ENCODE peak calls at places on chromosomes 11 and 22, in eight cellular contexts. W is progenitor cell of endocrine pancreas; Y is kidney epithelial cell; D is GM06990; Q is A673; I is IMR-90; V is CD4-positive, alpha-beta T cell; C is BE2C. M is an unnamed sample.

GRCh38 chr11:63931045-63931444 is 7.8 kb upstream of the NAA40 start:
- DNase-seq in C (no peak), W (no peak), I (no peak), Y (no peak), V (no peak), D (no peak), Q (no peak), M (no peak)

GRCh38 chr11:80317612-80318011 is 876.8 kb upstream of the TENM4 start:
- DNase-seq in C (no peak), V (no peak), Y (no peak), Q (no peak), W (no peak), D (no peak), I (no peak), M (no peak)

GRCh38 chr11:6362185-6362867 is 27.9 kb upstream of the SMPD1 start:
- DNase-seq in C (no peak), Y (no peak), Q (no peak), D (no peak), V (no peak), W (no peak), I (no peak), M (no peak)

GRCh38 chr11:75539459-75540022 is 13.8 kb upstream of the GDPD5 start:
- DNase-seq in I (no peak), Q (no peak), V (no peak), Y (no peak), W (no peak), C (no peak), D (no peak), M (no peak)

GRCh38 chr11:416757-417621 is 2.2 kb upstream of the SIGIRR start:
- DNase-seq in D (no peak), V (no peak), Q (no peak), I (no peak), Y (no peak), C (no peak), W (peak; percentile 68), M (no peak)

GRCh38 chr11:43972366-43972765 is 29.9 kb downstream of the C11orf96 start:
- DNase-seq in I (no peak), Q (no peak), D (no peak), C (no peak), V (no peak), W (no peak), Y (no peak), M (no peak)

GRCh38 chr22:39283312-39284141 is 35.9 kb downstream of the RPL3 start:
- DNase-seq in C (no peak), V (no peak), W (no peak), D (no peak), Y (no peak), Q (no peak), I (peak; percentile 26), M (no peak)

GRCh38 chr22:43378011-43378704 is 33.7 kb upstream of the MPPED1 start:
- DNase-seq in I (peak; percentile 3), Q (no peak), V (no peak), D (peak; percentile 43), C (no peak), W (no peak), Y (no peak), M (no peak)

GRCh38 chr22:40758390-40758789 is 60.8 kb downstream of the SLC25A17 start:
- DNase-seq in Q (no peak), C (no peak), V (no peak), D (no peak), W (no peak), Y (no peak), I (no peak), M (no peak)

GRCh38 chr11:68939583-68940555 is 36.2 kb downstream of the IGHMBP2 start:
- DNase-seq in W (no peak), D (no peak), I (no peak), Q (peak; percentile 25), Y (no peak), V (no peak), C (no peak), M (no peak)

GRCh38 chr11:132245558-132246385 is 875.4 kb downstream of the NTM start:
- DNase-seq in Q (no peak), D (no peak), Y (no peak), W (no peak), V (no peak), I (no peak), C (no peak), M (no peak)

GRCh38 chr11:337711-338110 is 17.1 kb upstream of the IFITM3 start:
- DNase-seq in V (no peak), Q (no peak), D (no peak), C (no peak), Y (no peak), W (no peak), I (no peak), M (no peak)

GRCh38 chr22:27383896-27384295 is 417.7 kb downstream of the MN1 start:
- DNase-seq in I (no peak), C (no peak), Y (no peak), D (no peak), W (no peak), V (no peak), Q (no peak), M (no peak)

GRCh38 chr11:843818-844692 is 1.4 kb downstream of the TSPAN4 start:
- DNase-seq in V (no peak), D (no peak), Y (no peak), Q (peak; percentile 68), I (peak; percentile 90), C (no peak), W (peak; percentile 37), M (no peak)

GRCh38 chr22:39244496-39245129 is at the start of gene PDGFB:
- DNase-seq in I (no peak), V (no peak), Y (no peak), Q (peak; percentile 27), W (no peak), C (no peak), D (no peak), M (no peak)

GRCh38 chr11:123702137-123702536 is 39.3 kb downstream of the ZNF202 start:
- DNase-seq in Y (no peak), V (no peak), W (no peak), C (peak; percentile 89), D (peak; percentile 25), I (no peak), Q (peak; percentile 75), M (no peak)

GRCh38 chr11:117072517-117073218 is 25.6 kb downstream of the SIK3 start:
- DNase-seq in Q (peak; percentile 86), W (no peak), I (peak; percentile 96), Y (peak; percentile 89), D (no peak), C (no peak), V (no peak), M (peak; percentile 91)

GRCh38 chr11:100151944-100152343 is 535.1 kb upstream of the ARHGAP42 start:
- DNase-seq in W (no peak), I (no peak), V (no peak), D (no peak), Y (peak; percentile 31), Q (peak; percentile 79), C (no peak), M (no peak)

GRCh38 chr22:34622602-34623001 is 443.4 kb upstream of the ISX start:
- DNase-seq in Y (no peak), C (no peak), I (no peak), D (no peak), W (no peak), Q (no peak), V (no peak), M (no peak)

GRCh38 chr22:43511276-43511910 is 99.6 kb downstream of the MPPED1 start:
- DNase-seq in C (no peak), V (no peak), I (no peak), Q (no peak), W (no peak), Y (no peak), D (no peak), M (no peak)

GRCh38 chr11:111177037-111177988 is 68.2 kb upstream of the POU2AF2 start:
- DNase-seq in Q (no peak), V (no peak), I (no peak), D (peak; percentile 40), C (no peak), W (no peak), Y (no peak), M (no peak)

DNA sequence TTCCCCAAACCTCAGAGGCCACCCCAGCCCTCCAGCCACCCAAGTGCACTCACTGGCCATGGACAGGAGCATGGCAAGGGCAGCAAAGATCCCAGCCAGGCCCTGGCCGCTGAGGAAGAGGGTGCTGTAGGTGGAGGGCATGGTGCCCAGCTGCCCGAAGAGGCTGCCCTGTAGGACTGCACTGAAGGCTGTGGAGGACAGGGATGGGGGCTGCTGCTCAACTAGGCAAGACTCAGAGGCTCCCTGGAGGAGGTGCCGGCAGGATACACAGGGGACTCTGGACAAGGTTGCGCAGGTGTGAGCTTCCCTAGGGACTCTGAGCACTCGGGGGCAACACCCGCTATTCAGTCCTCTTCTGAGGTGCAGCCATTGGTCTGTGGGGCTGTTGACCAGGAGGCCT is 3.1 kb downstream of the SLC29A2 start:
- DNase-seq in D (no peak), C (no peak), Y (no peak), I (no peak), V (no peak), Q (no peak), W (no peak), M (no peak)
- TF ChIP-seq CTCF in D (no peak), C (no peak), Y (no peak), I (no peak), V (no peak), Q (no peak), W (no peak), M (no peak)

DNA sequence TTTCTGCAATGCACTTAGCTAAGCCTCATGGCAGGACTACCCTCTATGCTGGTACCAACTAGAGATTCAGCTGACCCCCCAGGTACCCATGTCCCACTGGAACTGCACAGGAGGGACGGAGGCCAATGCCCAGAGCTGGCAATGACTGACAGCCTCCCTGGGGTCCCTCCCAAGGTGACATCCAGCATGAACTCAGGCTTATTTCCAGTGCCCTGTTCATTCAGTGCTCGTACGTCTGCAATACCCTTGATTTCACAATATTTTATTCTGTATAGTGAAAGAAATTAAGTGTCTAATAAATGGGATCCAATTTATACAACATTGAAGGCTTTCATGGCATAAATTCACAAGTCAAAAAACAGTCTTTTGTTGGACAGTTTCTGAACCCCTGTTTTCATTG is 20.2 kb downstream of the ETS1 start:
- DNase-seq in Y (no peak), Q (no peak), I (no peak), D (no peak), V (no peak), W (no peak), C (no peak), M (no peak)
- TF ChIP-seq CTCF in Y (no peak), Q (no peak), I (no peak), D (no peak), V (no peak), W (no peak), C (no peak), M (no peak)

DNA sequence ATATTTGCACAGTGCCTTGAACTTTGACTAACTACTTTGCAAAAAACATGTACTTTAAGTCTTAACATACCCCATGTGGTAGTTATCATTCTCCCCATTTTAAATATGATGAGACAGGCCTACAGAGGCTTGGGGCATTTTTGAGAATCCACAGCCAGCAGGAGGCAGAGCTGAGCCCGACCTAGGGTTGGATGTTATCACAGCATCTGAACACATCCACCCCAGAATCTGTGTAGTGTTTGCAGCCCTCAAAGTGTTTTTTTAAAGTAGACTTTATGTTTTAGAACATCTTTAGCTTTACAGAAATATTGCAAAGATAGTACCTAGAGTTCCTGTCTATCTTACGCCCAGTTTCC is 17.6 kb downstream of the OTOG start:
- DNase-seq in D (no peak), I (no peak), Q (peak; percentile 6), Y (no peak), W (no peak), V (no peak), C (no peak), M (no peak)
- TF ChIP-seq CTCF in D (peak; percentile 52), I (no peak), Q (peak; percentile 40), Y (no peak), W (peak; percentile 25), V (no peak), C (peak; percentile 43), M (peak; percentile 56)

GRCh38 chr11:84993386-84993785 is 633.8 kb downstream of the DLG2 start:
- DNase-seq in I (no peak), V (no peak), Q (peak; percentile 17), W (no peak), C (no peak), D (no peak), Y (no peak), M (no peak)
- TF ChIP-seq CTCF in I (peak; percentile 24), V (no peak), Q (peak; percentile 56), W (peak; percentile 39), C (peak; percentile 12), D (peak; percentile 47), Y (peak; percentile 33), M (peak; percentile 34)

M was measured in Panc1.